ENCODE peak calls at places on chromosomes 6 and 20, in six cellular contexts. M is GM23338, T is uterus, F is fibroblast of the aortic adventitia, K is endothelial cell, H is fibroblast of lung. G is an unnamed sample.

GRCh38 chr6:37059344-37060194 is 54.1 kb downstream of the FGD2 start:
- DNase-seq in M (peak), T (peak), F (peak), K (peak), H (peak), G (peak)

GRCh38 chr6:6972456-6972855 is 135.3 kb upstream of the RREB1 start:
- DNase-seq in M (no peak), T (no peak), F (peak), K (no peak), H (peak), G (no peak)

GRCh38 chr20:326645-327031 is 1.3 kb downstream of the SOX12 start:
- DNase-seq in M (no peak), T (no peak), F (no peak), K (peak), H (no peak), G (peak)

GRCh38 chr6:72984981-72985665 is 240.2 kb downstream of the KHDC1L start:
- DNase-seq in M (no peak), T (no peak), F (no peak), K (no peak), H (peak), G (no peak)

GRCh38 chr6:151239603-151240035 is at the start of gene AKAP12:
- DNase-seq in M (peak), T (peak), F (peak), K (peak), H (peak), G (no peak)

GRCh38 chr6:4973972-4974885 is 29.6 kb downstream of the RPP40 start:
- DNase-seq in M (peak), T (peak), F (peak), K (peak), H (peak), G (no peak)

GRCh38 chr6:110621061-110621460 is 144.6 kb upstream of the SLC22A16 start:
- DNase-seq in M (no peak), T (no peak), F (no peak), K (no peak), H (no peak), G (no peak)

GRCh38 chr6:136775548-136775947 is 16.7 kb downstream of the MAP3K5 start:
- DNase-seq in M (no peak), T (no peak), F (no peak), K (no peak), H (peak), G (no peak)

GRCh38 chr6:10420546-10421507 is 6.0 kb upstream of the TFAP2A start:
- DNase-seq in M (peak), T (no peak), F (no peak), K (peak), H (no peak), G (no peak)

GRCh38 chr6:44166591-44167184 is 8.1 kb downstream of the CAPN11 start:
- DNase-seq in M (peak), T (no peak), F (no peak), K (no peak), H (no peak), G (no peak)

GRCh38 chr20:39829255-39829654 is 859.8 kb downstream of the MAFB start:
- DNase-seq in M (peak), T (no peak), F (no peak), K (peak), H (peak), G (no peak)

GRCh38 chr20:4677846-4678245 is 43.9 kb upstream of the PRND start:
- DNase-seq in M (no peak), T (no peak), F (no peak), K (no peak), H (no peak), G (no peak)

GRCh38 chr20:50151034-50151743 is 2.3 kb downstream of the PEDS1 start:
- DNase-seq in M (peak), T (no peak), F (peak), K (no peak), H (no peak), G (no peak)

GRCh38 chr6:56347526-56347925 is 100.1 kb upstream of the COL21A1 start:
- DNase-seq in M (no peak), T (no peak), F (peak), K (no peak), H (peak), G (no peak)

GRCh38 chr6:133724726-133725125 is 164.2 kb upstream of the TCF21 start:
- DNase-seq in M (peak), T (no peak), F (peak), K (no peak), H (peak), G (no peak)

GRCh38 chr6:150202934-150203333 is 60.1 kb downstream of the PPP1R14C start:
- DNase-seq in M (no peak), T (no peak), F (peak), K (no peak), H (peak), G (no peak)

GRCh38 chr6:87431263-87431662 is 23.5 kb downstream of the CFAP206 start:
- DNase-seq in M (no peak), T (no peak), F (no peak), K (no peak), H (no peak), G (no peak)

GRCh38 chr6:34340906-34341480 is 51.5 kb downstream of the NUDT3 start:
- DNase-seq in M (no peak), T (no peak), F (no peak), K (no peak), H (no peak), G (no peak)

GRCh38 chr20:51586005-51586440 is 43.5 kb upstream of the NFATC2 start:
- DNase-seq in M (no peak), T (no peak), F (peak), K (no peak), H (peak), G (peak)

GRCh38 chr20:58868795-58869194 is 16.3 kb downstream of the GNAS start:
- DNase-seq in M (peak), T (no peak), F (no peak), K (no peak), H (no peak), G (no peak)